ENCODE peak calls at places on chromosomes 6 and 20, in eight cellular contexts. I, W, O, T, U, V, N and F are unnamed samples.

GRCh38 chr6:150915868-150916267 is 50.4 kb downstream of the MTHFD1L start:
- DNase-seq in I (peak; percentile 78), W (no peak), O (no peak), T (peak; percentile 89), U (no peak), V (no peak), N (no peak), F (peak; percentile 97)

GRCh38 chr6:152096863-152097496 is 289.5 kb downstream of the ESR1 start:
- DNase-seq in I (peak; percentile 82), W (no peak), O (no peak), T (peak; percentile 84), U (no peak), V (no peak), N (no peak), F (peak; percentile 91)

GRCh38 chr6:36927114-36927513 is 27.4 kb upstream of the PI16 start:
- DNase-seq in I (no peak), W (no peak), O (no peak), T (no peak), U (no peak), V (no peak), N (no peak), F (no peak)

GRCh38 chr20:24560571-24561485 is 91.4 kb downstream of the SYNDIG1 start:
- DNase-seq in I (no peak), W (no peak), O (no peak), T (no peak), U (no peak), V (no peak), N (no peak), F (peak; percentile 21)

GRCh38 chr6:34867484-34867883 is 20.4 kb downstream of the TAF11 start:
- DNase-seq in I (peak; percentile 10), W (no peak), O (no peak), T (peak; percentile 16), U (no peak), V (no peak), N (no peak), F (no peak)

GRCh38 chr6:159726196-159726917 is 949 bp upstream of the WTAP start:
- DNase-seq in I (no peak), W (no peak), O (no peak), T (no peak), U (no peak), V (no peak), N (no peak), F (no peak)

GRCh38 chr6:108203189-108204119 is 37.6 kb downstream of the NR2E1 start:
- DNase-seq in I (no peak), W (no peak), O (no peak), T (no peak), U (no peak), V (peak; percentile 30), N (peak; percentile 16), F (no peak)

GRCh38 chr6:96626749-96627353 is 63.9 kb downstream of the FHL5 start:
- DNase-seq in I (peak; percentile 63), W (no peak), O (no peak), T (peak; percentile 66), U (no peak), V (no peak), N (no peak), F (peak; percentile 54)

GRCh38 chr6:169317441-169318202 is 64.0 kb upstream of the THBS2 start:
- DNase-seq in I (no peak), W (no peak), O (no peak), T (no peak), U (no peak), V (no peak), N (no peak), F (no peak)

GRCh38 chr20:10558635-10559187 is 115.1 kb downstream of the JAG1 start:
- DNase-seq in I (peak; percentile 95), W (no peak), O (no peak), T (peak; percentile 85), U (no peak), V (no peak), N (no peak), F (peak; percentile 89)

GRCh38 chr6:124799638-124800037 is 162.6 kb upstream of the RNF217 start:
- DNase-seq in I (no peak), W (no peak), O (no peak), T (no peak), U (no peak), V (no peak), N (no peak), F (no peak)

GRCh38 chr6:9412951-9413559 is 977.7 kb upstream of the SLC35B3 start:
- DNase-seq in I (no peak), W (peak; percentile 24), O (peak; percentile 7), T (peak; percentile 6), U (no peak), V (peak; percentile 51), N (peak; percentile 22), F (peak; percentile 11)

GRCh38 chr6:26575494-26575939 is 21.2 kb upstream of the ABT1 start:
- DNase-seq in I (no peak), W (no peak), O (no peak), T (peak; percentile 33), U (no peak), V (no peak), N (no peak), F (peak; percentile 38)

GRCh38 chr6:75261299-75261698 is 17.7 kb upstream of the COX7A2 start:
- DNase-seq in I (no peak), W (no peak), O (no peak), T (no peak), U (no peak), V (no peak), N (no peak), F (no peak)

GRCh38 chr6:115969930-115970273 is 90.8 kb downstream of the FRK start:
- DNase-seq in I (peak; percentile 18), W (no peak), O (no peak), T (peak; percentile 60), U (no peak), V (no peak), N (no peak), F (peak; percentile 48)

GRCh38 chr6:89559487-89559886 is 79.1 kb downstream of the LYRM2 start:
- DNase-seq in I (peak; percentile 13), W (no peak), O (no peak), T (no peak), U (no peak), V (no peak), N (no peak), F (no peak)

GRCh38 chr6:25757936-25758642 is 3.5 kb downstream of the SLC17A4 start:
- DNase-seq in I (no peak), W (no peak), O (no peak), T (no peak), U (no peak), V (no peak), N (no peak), F (no peak)

GRCh38 chr6:45543298-45544235 is 165.8 kb upstream of the SUPT3H start:
- DNase-seq in I (peak; percentile 69), W (no peak), O (no peak), T (peak; percentile 50), U (no peak), V (no peak), N (no peak), F (peak; percentile 55)

GRCh38 chr6:119280586-119281163 is 68.9 kb downstream of the MAN1A1 start:
- DNase-seq in I (no peak), W (no peak), O (no peak), T (no peak), U (no peak), V (no peak), N (no peak), F (no peak)

GRCh38 chr6:144416244-144416643 is 131.1 kb downstream of the UTRN start:
- DNase-seq in I (no peak), W (no peak), O (no peak), T (no peak), U (no peak), V (no peak), N (no peak), F (no peak)
- H3K4me3 ChIP-seq in I (no peak overlapping the region), W (no peak overlapping the region), O (no peak overlapping the region), T (no peak overlapping the region), U (no peak overlapping the region), V (no peak overlapping the region), N (no peak overlapping the region), F (no peak overlapping the region)

GRCh38 chr20:53827292-53827995 is 233.8 kb upstream of the ZNF217 start:
- DNase-seq in I (no peak), W (no peak), O (no peak), T (no peak), U (no peak), V (no peak), N (no peak), F (no peak)

GRCh38 chr20:53829086-53829703 is 235.6 kb upstream of the ZNF217 start:
- DNase-seq in I (peak; percentile 97), W (no peak), O (no peak), T (peak; percentile 95), U (peak; percentile 17), V (peak; percentile 17), N (no peak), F (peak; percentile 98)

GRCh38 chr20:53829706-53830521 is 236.3 kb upstream of the ZNF217 start:
- DNase-seq in I (peak; percentile 52), W (no peak), O (no peak), T (peak; percentile 56), U (no peak), V (no peak), N (no peak), F (peak; percentile 62)

GRCh38 chr20:53827996-53828672 is 234.5 kb upstream of the ZNF217 start:
- DNase-seq in I (peak; percentile 100), W (no peak), O (peak; percentile 40), T (peak; percentile 100), U (no peak), V (peak; percentile 52), N (peak; percentile 27), F (peak; percentile 99)

DNA sequence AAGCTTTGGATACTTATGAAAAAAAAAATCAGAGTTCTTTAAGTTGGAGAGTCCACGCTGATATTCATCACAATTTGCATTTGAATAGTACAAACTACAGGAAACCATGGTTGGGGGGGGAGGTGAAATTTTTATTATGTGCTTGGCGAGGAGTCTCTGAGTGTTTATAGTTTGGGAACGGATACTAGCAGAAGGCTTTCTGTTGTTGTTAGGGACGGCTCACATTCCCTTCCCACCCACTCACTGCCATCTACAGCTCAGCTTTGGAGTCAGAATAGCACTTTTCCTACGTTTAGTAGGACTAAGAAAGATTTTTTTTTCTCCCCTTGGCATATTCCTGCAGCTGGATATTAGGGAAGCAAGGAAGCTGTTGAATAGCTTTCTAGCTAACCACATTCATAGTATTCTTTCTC is 235.0 kb upstream of the ZNF217 start:
- DNase-seq in I (peak; percentile 95), W (peak; percentile 49), O (peak; percentile 63), T (peak; percentile 95), U (no peak), V (no peak), N (no peak), F (peak; percentile 92)
- TF ChIP-seq CTCF in I (peak; percentile 33), W (no peak), O (no peak), T (peak; percentile 11), U (no peak), V (no peak), N (no peak), F (peak; percentile 26)

GRCh38 chr6:15246217-15247211 is 645 bp downstream of the JARID2 start:
- DNase-seq in I (peak; percentile 37), W (peak; percentile 31), O (no peak), T (peak; percentile 31), U (no peak), V (no peak), N (no peak), F (peak; percentile 47)
- H3K4me3 ChIP-seq in I (peak overlapping the region; percentile 60), W (peak overlapping the region; percentile 62), O (peak overlapping the region; percentile 79), T (peak overlapping the region; percentile 84), U (peak overlapping the region; percentile 97), V (peak overlapping the region; percentile 6), N (peak overlapping the region; percentile 88), F (peak overlapping the region; percentile 90)

DNA sequence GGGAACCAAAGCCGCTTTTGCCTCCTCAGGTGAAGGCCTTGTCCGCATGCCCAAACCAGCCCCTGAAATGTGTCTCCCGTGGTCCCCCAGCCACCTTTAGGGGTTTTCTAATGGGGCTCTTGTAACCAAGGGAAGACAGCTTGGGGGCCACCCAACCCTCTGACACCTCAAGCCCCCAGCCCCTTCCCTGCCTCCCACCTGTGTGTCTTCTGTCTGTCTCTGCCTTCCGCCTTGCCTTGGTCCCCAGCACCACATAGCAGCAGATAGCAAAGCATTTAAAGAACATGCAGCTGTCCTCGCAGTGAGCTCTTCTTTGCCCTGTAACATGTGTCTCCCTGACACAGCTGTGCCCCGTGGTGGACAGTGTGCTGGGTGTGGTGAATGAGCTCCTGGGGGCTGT is 9.6 kb downstream of the BPIFB3 start:
- DNase-seq in I (no peak), W (no peak), O (no peak), T (no peak), U (no peak), V (no peak), N (no peak), F (no peak)
- TF ChIP-seq CTCF in I (no peak), W (no peak), O (no peak), T (no peak), U (no peak), V (no peak), N (no peak), F (no peak)